ENCODE peak calls at places on chromosomes 2 and 18, in four cellular contexts. One of them, this sample, is unnamed.

GRCh38 chr2:207073791-207074678 is 91.7 kb downstream of the KLF7 start:
- DNase-seq in neuronal stem cell: no peak
- DNase-seq in IMR-90: peak; percentile 12
- DNase-seq in H1: no peak
- DNase-seq in this sample: no peak

GRCh38 chr2:131154071-131154531 is 49.0 kb downstream of the PLEKHB2 start:
- DNase-seq in H1: no peak
- DNase-seq in neuronal stem cell: peak; percentile 70
- DNase-seq in IMR-90: peak; percentile 54
- DNase-seq in this sample: peak; percentile 85

GRCh38 chr2:216346781-216347180 is 25.5 kb downstream of the MARCHF4 start:
- DNase-seq in H1: no peak
- DNase-seq in neuronal stem cell: no peak
- DNase-seq in IMR-90: no peak
- DNase-seq in this sample: no peak

GRCh38 chr2:121485039-121485438 is 45.6 kb upstream of the RNU4ATAC start:
- DNase-seq in neuronal stem cell: no peak
- DNase-seq in H1: no peak
- DNase-seq in IMR-90: peak; percentile 84
- DNase-seq in this sample: no peak

GRCh38 chr2:6845312-6845711 is 20.4 kb downstream of the CMPK2 start:
- DNase-seq in H1: no peak
- DNase-seq in IMR-90: no peak
- DNase-seq in neuronal stem cell: no peak
- DNase-seq in this sample: no peak

GRCh38 chr2:105175231-105175630 is 66.3 kb upstream of the GPR45 start:
- DNase-seq in neuronal stem cell: no peak
- DNase-seq in IMR-90: no peak
- DNase-seq in H1: no peak
- DNase-seq in this sample: no peak

GRCh38 chr18:22168360-22168921 is 948 bp upstream of the GATA6 start:
- DNase-seq in H1: no peak
- DNase-seq in IMR-90: no peak
- DNase-seq in neuronal stem cell: no peak
- DNase-seq in this sample: peak; percentile 52

GRCh38 chr2:38436227-38436664 is 59.2 kb upstream of the ATL2 start:
- DNase-seq in IMR-90: no peak
- DNase-seq in neuronal stem cell: no peak
- DNase-seq in H1: no peak
- DNase-seq in this sample: no peak

GRCh38 chr2:199772693-199772976 is 78.4 kb downstream of the FTCDNL1 start:
- DNase-seq in IMR-90: no peak
- DNase-seq in neuronal stem cell: no peak
- DNase-seq in H1: no peak
- DNase-seq in this sample: no peak

GRCh38 chr2:5668682-5669267 is 23.4 kb upstream of the SOX11 start:
- DNase-seq in H1: no peak
- DNase-seq in neuronal stem cell: no peak
- DNase-seq in IMR-90: no peak
- DNase-seq in this sample: no peak

GRCh38 chr2:10477443-10478297 is 29.5 kb upstream of the ODC1 start:
- DNase-seq in neuronal stem cell: no peak
- DNase-seq in H1: no peak
- DNase-seq in IMR-90: no peak
- DNase-seq in this sample: no peak

GRCh38 chr2:207254526-207255464 is 89.0 kb upstream of the KLF7 start:
- DNase-seq in H1: no peak
- DNase-seq in IMR-90: peak; percentile 92
- DNase-seq in neuronal stem cell: no peak
- DNase-seq in this sample: no peak

GRCh38 chr2:177171418-177171865 is 41.2 kb upstream of the HNRNPA3 start:
- DNase-seq in IMR-90: no peak
- DNase-seq in H1: no peak
- DNase-seq in neuronal stem cell: no peak
- DNase-seq in this sample: no peak

GRCh38 chr18:75164479-75164878 is 44.5 kb downstream of the PTGR3 start:
- DNase-seq in neuronal stem cell: no peak
- DNase-seq in H1: no peak
- DNase-seq in IMR-90: no peak
- DNase-seq in this sample: no peak
- H3K14ac ChIP-seq in neuronal stem cell: no peak overlapping the region
- H3K14ac ChIP-seq in H1: no peak overlapping the region
- H3K14ac ChIP-seq in IMR-90: no peak overlapping the region
- H3K14ac ChIP-seq in this sample: no peak overlapping the region

GRCh38 chr2:113056501-113056900 is 2.5 kb upstream of the IL36RN start:
- DNase-seq in neuronal stem cell: no peak
- DNase-seq in IMR-90: no peak
- DNase-seq in H1: no peak
- DNase-seq in this sample: no peak

GRCh38 chr2:113058998-113059960 is at the start of gene IL36RN:
- DNase-seq in neuronal stem cell: no peak
- DNase-seq in H1: no peak
- DNase-seq in IMR-90: no peak
- DNase-seq in this sample: no peak

GRCh38 chr2:113057127-113057526 is 1.9 kb upstream of the IL36RN start:
- DNase-seq in H1: no peak
- DNase-seq in IMR-90: no peak
- DNase-seq in neuronal stem cell: no peak
- DNase-seq in this sample: no peak

GRCh38 chr2:113060396-113060795 is 1.4 kb downstream of the IL36RN start:
- DNase-seq in neuronal stem cell: no peak
- DNase-seq in H1: no peak
- DNase-seq in IMR-90: no peak
- DNase-seq in this sample: no peak

DNA sequence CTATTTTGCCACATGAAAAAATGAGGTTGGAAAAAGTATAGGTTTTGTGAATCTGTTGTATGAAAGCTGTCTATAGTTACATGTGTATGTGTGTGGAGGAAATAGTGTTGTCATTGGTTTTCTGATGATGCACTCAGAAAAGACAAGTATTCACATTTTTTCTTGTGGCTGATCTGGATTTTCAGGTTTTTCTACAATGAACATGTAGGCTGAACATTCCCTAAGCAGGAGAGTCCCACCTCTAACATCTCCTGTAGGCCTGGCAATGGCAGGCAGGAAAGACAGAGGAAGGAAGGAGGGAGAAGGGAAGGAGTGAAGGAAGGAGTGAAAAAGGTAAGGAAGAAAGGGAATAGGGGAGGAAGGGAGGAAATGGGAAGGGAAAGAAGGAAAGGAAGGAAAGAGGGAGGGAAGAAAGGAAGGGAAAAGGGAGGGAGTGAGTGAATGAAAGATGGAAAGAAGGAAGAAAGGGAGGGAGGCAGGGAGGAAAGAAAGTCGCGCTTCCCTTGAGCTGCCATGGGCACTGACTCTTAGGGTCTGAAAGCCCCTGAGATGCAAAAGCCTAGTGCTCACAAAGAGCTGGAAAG is 495 bp upstream of the IL36RN start:
- DNase-seq in H1: no peak
- DNase-seq in IMR-90: no peak
- DNase-seq in neuronal stem cell: no peak
- DNase-seq in this sample: no peak
- H3K14ac ChIP-seq in H1: no peak overlapping the region
- H3K14ac ChIP-seq in IMR-90: no peak overlapping the region
- H3K14ac ChIP-seq in neuronal stem cell: no peak overlapping the region
- H3K14ac ChIP-seq in this sample: no peak overlapping the region

GRCh38 chr18:48957616-48958015 is 6.9 kb upstream of the SMAD7 start:
- DNase-seq in neuronal stem cell: no peak
- DNase-seq in IMR-90: no peak
- DNase-seq in H1: no peak
- DNase-seq in this sample: no peak

GRCh38 chr18:48958951-48959350 is 8.2 kb upstream of the SMAD7 start:
- DNase-seq in H1: no peak
- DNase-seq in IMR-90: no peak
- DNase-seq in neuronal stem cell: no peak
- DNase-seq in this sample: no peak

GRCh38 chr18:48961547-48961946 is 10.8 kb upstream of the SMAD7 start:
- DNase-seq in H1: no peak
- DNase-seq in IMR-90: peak; percentile 52
- DNase-seq in neuronal stem cell: no peak
- DNase-seq in this sample: no peak

GRCh38 chr18:48959921-48960920 is 9.5 kb upstream of the SMAD7 start:
- DNase-seq in H1: peak; percentile 95
- DNase-seq in neuronal stem cell: no peak
- DNase-seq in IMR-90: peak; percentile 61
- DNase-seq in this sample: peak; percentile 94

GRCh38 chr18:48959551-48959920 is 8.8 kb upstream of the SMAD7 start:
- DNase-seq in H1: no peak
- DNase-seq in neuronal stem cell: no peak
- DNase-seq in IMR-90: no peak
- DNase-seq in this sample: no peak
- H3K14ac ChIP-seq in H1: no peak overlapping the region
- H3K14ac ChIP-seq in neuronal stem cell: no peak overlapping the region
- H3K14ac ChIP-seq in IMR-90: peak overlapping the region; percentile 68
- H3K14ac ChIP-seq in this sample: no peak overlapping the region

GRCh38 chr18:33669589-33669988 is 91.6 kb downstream of the ASXL3 start:
- DNase-seq in IMR-90: no peak
- DNase-seq in H1: no peak
- DNase-seq in neuronal stem cell: no peak
- DNase-seq in this sample: no peak
- H3K14ac ChIP-seq in IMR-90: no peak overlapping the region
- H3K14ac ChIP-seq in H1: no peak overlapping the region
- H3K14ac ChIP-seq in neuronal stem cell: no peak overlapping the region
- H3K14ac ChIP-seq in this sample: no peak overlapping the region

GRCh38 chr2:47076586-47077441 is 78.3 kb downstream of the STPG4 start:
- DNase-seq in IMR-90: peak; percentile 97
- DNase-seq in H1: peak; percentile 44
- DNase-seq in neuronal stem cell: no peak
- DNase-seq in this sample: no peak
- H3K14ac ChIP-seq in IMR-90: peak overlapping the region; percentile 99
- H3K14ac ChIP-seq in H1: no peak overlapping the region
- H3K14ac ChIP-seq in neuronal stem cell: peak overlapping the region; percentile 75
- H3K14ac ChIP-seq in this sample: no peak overlapping the region

GRCh38 chr2:160494243-160494642 is 636 bp upstream of the RBMS1 start:
- DNase-seq in neuronal stem cell: no peak
- DNase-seq in H1: no peak
- DNase-seq in IMR-90: no peak
- DNase-seq in this sample: no peak

GRCh38 chr2:160490760-160491367 is 2.7 kb downstream of the RBMS1 start:
- DNase-seq in neuronal stem cell: no peak
- DNase-seq in H1: no peak
- DNase-seq in IMR-90: no peak
- DNase-seq in this sample: no peak

GRCh38 chr2:160491922-160492371 is 1.7 kb downstream of the RBMS1 start:
- DNase-seq in H1: no peak
- DNase-seq in IMR-90: peak; percentile 75
- DNase-seq in neuronal stem cell: no peak
- DNase-seq in this sample: no peak

GRCh38 chr2:160492401-160493226 is 993 bp downstream of the RBMS1 start:
- DNase-seq in neuronal stem cell: peak; percentile 87
- DNase-seq in H1: no peak
- DNase-seq in IMR-90: peak; percentile 67
- DNase-seq in this sample: peak; percentile 90

GRCh38 chr2:160493227-160494028 is at the start of gene RBMS1:
- DNase-seq in neuronal stem cell: peak; percentile 65
- DNase-seq in IMR-90: peak; percentile 44
- DNase-seq in H1: no peak
- DNase-seq in this sample: peak; percentile 81
- H3K14ac ChIP-seq in neuronal stem cell: no peak within 1 kb of the TSS
- H3K14ac ChIP-seq in IMR-90: peak within 1 kb of the TSS; percentile 100
- H3K14ac ChIP-seq in H1: no peak within 1 kb of the TSS
- H3K14ac ChIP-seq in this sample: peak within 1 kb of the TSS; percentile 84

DNA sequence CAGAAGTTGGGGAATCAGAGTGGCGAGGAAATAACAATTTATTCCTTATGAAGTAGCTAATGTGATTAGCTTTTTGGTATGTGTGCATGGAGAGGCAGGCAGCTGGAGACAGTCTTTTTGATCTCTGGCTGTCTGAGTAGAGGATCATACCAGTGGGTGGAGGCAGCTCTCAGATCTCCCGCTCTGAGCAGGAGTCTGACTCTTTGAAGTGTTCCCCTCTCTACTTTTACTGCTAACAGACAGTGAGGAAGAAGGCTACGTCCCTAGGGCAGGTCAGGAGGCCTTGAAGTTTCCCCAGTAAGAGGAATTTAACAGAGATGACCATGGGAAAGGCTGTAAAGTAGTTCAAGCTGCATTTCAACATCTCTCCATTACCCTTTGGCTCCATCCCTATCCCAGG is 111.9 kb upstream of the REG3A start:
- DNase-seq in H1: no peak
- DNase-seq in IMR-90: no peak
- DNase-seq in neuronal stem cell: no peak
- DNase-seq in this sample: no peak
- H3K14ac ChIP-seq in H1: no peak overlapping the region
- H3K14ac ChIP-seq in IMR-90: no peak overlapping the region
- H3K14ac ChIP-seq in neuronal stem cell: no peak overlapping the region
- H3K14ac ChIP-seq in this sample: no peak overlapping the region

DNA sequence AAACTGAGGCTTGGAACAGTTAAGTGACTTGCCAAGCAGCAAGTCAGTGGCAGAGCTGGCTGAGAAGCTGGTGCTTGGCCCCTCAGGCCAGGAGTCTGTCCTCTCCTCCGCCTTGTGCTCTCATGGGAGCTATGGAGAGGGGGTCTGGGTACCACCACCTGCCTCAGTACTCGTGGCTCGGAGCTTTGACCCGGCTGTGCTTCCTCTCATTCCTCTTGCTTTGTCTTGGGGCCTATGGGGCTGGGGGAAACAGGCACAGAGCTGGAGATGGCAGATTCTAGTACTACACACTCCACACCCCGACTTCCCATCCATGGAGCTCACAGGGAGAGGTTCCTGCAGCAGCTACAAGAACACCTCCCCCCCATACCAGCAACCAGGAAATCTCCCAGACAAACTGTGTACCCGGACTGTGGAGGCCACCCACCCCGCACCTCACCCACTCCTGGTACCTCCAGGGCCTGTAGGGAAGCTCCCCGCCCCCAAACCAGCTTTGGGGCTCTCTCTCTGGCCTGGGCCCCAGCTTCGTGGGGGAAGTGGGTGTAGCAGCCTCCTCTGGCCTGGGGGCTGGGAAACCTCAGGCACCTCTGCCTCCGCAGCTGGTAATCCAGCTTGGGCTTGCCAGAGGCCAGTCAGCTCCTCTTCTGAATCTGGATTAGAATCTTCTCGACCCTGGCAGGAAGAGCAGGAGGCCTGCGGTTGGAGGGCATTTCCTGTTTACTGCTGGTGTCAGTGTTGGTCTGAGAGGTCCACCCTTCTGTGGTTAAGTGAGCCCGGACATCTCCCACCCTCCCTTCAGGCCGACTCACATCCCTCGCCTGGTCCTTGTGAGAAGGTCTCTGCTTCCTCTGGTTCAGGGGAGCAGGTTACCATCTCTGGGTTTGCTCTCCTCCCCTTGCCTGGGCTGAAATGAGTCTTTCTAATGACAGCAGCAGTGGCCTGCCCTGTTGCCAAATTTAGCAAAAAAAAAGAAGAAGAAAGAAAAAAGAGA is 22.3 kb upstream of the RHOB start:
- DNase-seq in IMR-90: peak; percentile 93
- DNase-seq in H1: no peak
- DNase-seq in neuronal stem cell: no peak
- DNase-seq in this sample: peak; percentile 20
- H3K14ac ChIP-seq in IMR-90: peak overlapping the region; percentile 92
- H3K14ac ChIP-seq in H1: no peak overlapping the region
- H3K14ac ChIP-seq in neuronal stem cell: no peak overlapping the region
- H3K14ac ChIP-seq in this sample: no peak overlapping the region